ENCODE peak calls at places on chromosomes 7 and 10, in eight cellular contexts. One of them, this sample, is unnamed.

GRCh38 chr10:71979692-71980062 is 15.5 kb downstream of the CHST3 start:
- DNase-seq in OCI-LY7: no peak
- DNase-seq in HCT116: no peak
- DNase-seq in PC-3: no peak
- DNase-seq in GM23248: no peak
- DNase-seq in hepatocyte: no peak
- DNase-seq in GM23338: no peak
- DNase-seq in SK-N-SH: no peak
- DNase-seq in this sample: no peak

GRCh38 chr7:82736633-82737032 is 293.1 kb upstream of the CACNA2D1 start:
- DNase-seq in hepatocyte: no peak
- DNase-seq in HCT116: no peak
- DNase-seq in PC-3: no peak
- DNase-seq in GM23338: no peak
- DNase-seq in GM23248: no peak
- DNase-seq in SK-N-SH: no peak
- DNase-seq in OCI-LY7: no peak
- DNase-seq in this sample: no peak

GRCh38 chr7:139034855-139035587 is 821 bp downstream of the ZC3HAV1L start:
- DNase-seq in GM23338: peak; percentile 61
- DNase-seq in HCT116: no peak
- DNase-seq in PC-3: peak; percentile 16
- DNase-seq in SK-N-SH: peak; percentile 85
- DNase-seq in hepatocyte: peak; percentile 49
- DNase-seq in OCI-LY7: no peak
- DNase-seq in GM23248: peak; percentile 69
- DNase-seq in this sample: peak; percentile 36

GRCh38 chr7:73683916-73684693 is 708 bp downstream of the BUD23 start:
- DNase-seq in PC-3: no peak
- DNase-seq in GM23338: no peak
- DNase-seq in OCI-LY7: no peak
- DNase-seq in HCT116: no peak
- DNase-seq in hepatocyte: peak; percentile 16
- DNase-seq in GM23248: peak; percentile 51
- DNase-seq in SK-N-SH: no peak
- DNase-seq in this sample: no peak

GRCh38 chr10:77643795-77644468 is 6.3 kb upstream of the KCNMA1 start:
- DNase-seq in GM23248: peak; percentile 86
- DNase-seq in GM23338: peak; percentile 90
- DNase-seq in PC-3: peak; percentile 98
- DNase-seq in OCI-LY7: peak; percentile 41
- DNase-seq in HCT116: peak; percentile 49
- DNase-seq in hepatocyte: peak; percentile 73
- DNase-seq in SK-N-SH: peak; percentile 54
- DNase-seq in this sample: peak; percentile 78

GRCh38 chr7:27110977-27111752 is 8.7 kb upstream of the HOXA2 start:
- DNase-seq in HCT116: no peak
- DNase-seq in GM23338: peak; percentile 0
- DNase-seq in PC-3: peak; percentile 85
- DNase-seq in hepatocyte: no peak
- DNase-seq in GM23248: peak; percentile 24
- DNase-seq in OCI-LY7: no peak
- DNase-seq in SK-N-SH: no peak
- DNase-seq in this sample: no peak

GRCh38 chr10:12795723-12796122 is 205.8 kb downstream of the CCDC3 start:
- DNase-seq in GM23338: no peak
- DNase-seq in HCT116: no peak
- DNase-seq in GM23248: no peak
- DNase-seq in hepatocyte: no peak
- DNase-seq in OCI-LY7: no peak
- DNase-seq in PC-3: no peak
- DNase-seq in SK-N-SH: no peak
- DNase-seq in this sample: no peak

GRCh38 chr7:142303650-142304049 is 45.8 kb upstream of the PRSS58 start:
- DNase-seq in GM23248: peak; percentile 28
- DNase-seq in SK-N-SH: peak; percentile 23
- DNase-seq in OCI-LY7: peak; percentile 87
- DNase-seq in HCT116: peak; percentile 18
- DNase-seq in hepatocyte: peak; percentile 45
- DNase-seq in PC-3: peak; percentile 37
- DNase-seq in GM23338: peak; percentile 83
- DNase-seq in this sample: peak; percentile 75

GRCh38 chr10:26879744-26880143 is 19.0 kb upstream of the ABI1 start:
- DNase-seq in OCI-LY7: peak; percentile 17
- DNase-seq in GM23248: no peak
- DNase-seq in hepatocyte: no peak
- DNase-seq in SK-N-SH: no peak
- DNase-seq in HCT116: no peak
- DNase-seq in GM23338: no peak
- DNase-seq in PC-3: peak; percentile 53
- DNase-seq in this sample: no peak

GRCh38 chr7:99272476-99273045 is at the start of gene MYH16:
- DNase-seq in GM23338: no peak
- DNase-seq in OCI-LY7: no peak
- DNase-seq in GM23248: peak; percentile 4
- DNase-seq in HCT116: no peak
- DNase-seq in hepatocyte: no peak
- DNase-seq in SK-N-SH: no peak
- DNase-seq in PC-3: peak; percentile 61
- DNase-seq in this sample: no peak

GRCh38 chr10:88395677-88396076 is 187.4 kb downstream of the RNLS start:
- DNase-seq in SK-N-SH: no peak
- DNase-seq in hepatocyte: no peak
- DNase-seq in PC-3: no peak
- DNase-seq in GM23248: peak; percentile 42
- DNase-seq in GM23338: no peak
- DNase-seq in HCT116: no peak
- DNase-seq in OCI-LY7: peak; percentile 61
- DNase-seq in this sample: no peak

GRCh38 chr7:147771344-147771743 is 819.2 kb upstream of the C7orf33 start:
- DNase-seq in GM23248: no peak
- DNase-seq in HCT116: no peak
- DNase-seq in SK-N-SH: no peak
- DNase-seq in PC-3: no peak
- DNase-seq in hepatocyte: no peak
- DNase-seq in OCI-LY7: no peak
- DNase-seq in GM23338: no peak
- DNase-seq in this sample: peak; percentile 26

GRCh38 chr10:6465437-6465836 is 114.6 kb downstream of the PRKCQ start:
- DNase-seq in GM23248: no peak
- DNase-seq in GM23338: no peak
- DNase-seq in OCI-LY7: peak; percentile 21
- DNase-seq in hepatocyte: no peak
- DNase-seq in SK-N-SH: no peak
- DNase-seq in PC-3: no peak
- DNase-seq in HCT116: no peak
- DNase-seq in this sample: no peak

GRCh38 chr7:100048680-100049079 is 894 bp upstream of the ZSCAN21 start:
- DNase-seq in GM23338: no peak
- DNase-seq in SK-N-SH: no peak
- DNase-seq in PC-3: no peak
- DNase-seq in hepatocyte: no peak
- DNase-seq in HCT116: no peak
- DNase-seq in OCI-LY7: no peak
- DNase-seq in GM23248: no peak
- DNase-seq in this sample: no peak

GRCh38 chr7:147193476-147193875 is 1076.9 kb downstream of the CNTNAP2 start:
- DNase-seq in OCI-LY7: no peak
- DNase-seq in hepatocyte: no peak
- DNase-seq in HCT116: no peak
- DNase-seq in GM23338: peak; percentile 3
- DNase-seq in PC-3: no peak
- DNase-seq in GM23248: no peak
- DNase-seq in SK-N-SH: no peak
- DNase-seq in this sample: peak; percentile 23

GRCh38 chr10:17006631-17007161 is 122.9 kb downstream of the CUBN start:
- DNase-seq in hepatocyte: no peak
- DNase-seq in SK-N-SH: no peak
- DNase-seq in OCI-LY7: no peak
- DNase-seq in GM23338: no peak
- DNase-seq in GM23248: peak; percentile 36
- DNase-seq in PC-3: no peak
- DNase-seq in HCT116: no peak
- DNase-seq in this sample: no peak

GRCh38 chr7:23216021-23216420 is 30.6 kb upstream of the GPNMB start:
- DNase-seq in GM23338: no peak
- DNase-seq in SK-N-SH: no peak
- DNase-seq in PC-3: no peak
- DNase-seq in OCI-LY7: no peak
- DNase-seq in HCT116: no peak
- DNase-seq in hepatocyte: no peak
- DNase-seq in GM23248: no peak
- DNase-seq in this sample: no peak

GRCh38 chr7:95951997-95952795 is 179.8 kb downstream of the DYNC1I1 start:
- DNase-seq in OCI-LY7: no peak
- DNase-seq in SK-N-SH: no peak
- DNase-seq in hepatocyte: no peak
- DNase-seq in GM23338: no peak
- DNase-seq in HCT116: no peak
- DNase-seq in GM23248: no peak
- DNase-seq in PC-3: no peak
- DNase-seq in this sample: no peak

GRCh38 chr7:142612264-142612881 is 136.9 kb upstream of the PRSS1 start:
- DNase-seq in OCI-LY7: no peak
- DNase-seq in HCT116: no peak
- DNase-seq in hepatocyte: no peak
- DNase-seq in SK-N-SH: peak; percentile 63
- DNase-seq in GM23248: peak; percentile 48
- DNase-seq in PC-3: peak; percentile 49
- DNase-seq in GM23338: no peak
- DNase-seq in this sample: no peak

GRCh38 chr7:101162551-101163280 is 2.7 kb downstream of the VGF start:
- DNase-seq in PC-3: peak; percentile 56
- DNase-seq in GM23338: peak; percentile 84
- DNase-seq in hepatocyte: peak; percentile 82
- DNase-seq in HCT116: no peak
- DNase-seq in SK-N-SH: peak; percentile 88
- DNase-seq in GM23248: peak; percentile 80
- DNase-seq in OCI-LY7: peak; percentile 28
- DNase-seq in this sample: peak; percentile 84
- H2AFZ ChIP-seq in PC-3: peak overlapping the region; percentile 53
- H2AFZ ChIP-seq in GM23338: peak overlapping the region; percentile 40
- H2AFZ ChIP-seq in hepatocyte: no peak overlapping the region
- H2AFZ ChIP-seq in HCT116: no peak overlapping the region
- H2AFZ ChIP-seq in SK-N-SH: no peak overlapping the region
- H2AFZ ChIP-seq in GM23248: no peak overlapping the region
- H2AFZ ChIP-seq in OCI-LY7: no peak overlapping the region
- H2AFZ ChIP-seq in this sample: no peak overlapping the region

GRCh38 chr7:112226701-112227276 is 20.3 kb downstream of the ZNF277 start:
- DNase-seq in GM23248: no peak
- DNase-seq in HCT116: no peak
- DNase-seq in GM23338: no peak
- DNase-seq in hepatocyte: no peak
- DNase-seq in PC-3: peak; percentile 26
- DNase-seq in OCI-LY7: no peak
- DNase-seq in SK-N-SH: no peak
- DNase-seq in this sample: no peak

GRCh38 chr7:112224186-112224585 is 17.7 kb downstream of the ZNF277 start:
- DNase-seq in hepatocyte: no peak
- DNase-seq in GM23248: no peak
- DNase-seq in OCI-LY7: no peak
- DNase-seq in GM23338: no peak
- DNase-seq in SK-N-SH: no peak
- DNase-seq in HCT116: no peak
- DNase-seq in PC-3: no peak
- DNase-seq in this sample: no peak

GRCh38 chr7:112223310-112223709 is 16.8 kb downstream of the ZNF277 start:
- DNase-seq in HCT116: no peak
- DNase-seq in GM23338: no peak
- DNase-seq in OCI-LY7: no peak
- DNase-seq in GM23248: no peak
- DNase-seq in PC-3: no peak
- DNase-seq in hepatocyte: no peak
- DNase-seq in SK-N-SH: no peak
- DNase-seq in this sample: no peak

GRCh38 chr7:112228632-112229031 is 22.1 kb downstream of the ZNF277 start:
- DNase-seq in SK-N-SH: no peak
- DNase-seq in OCI-LY7: no peak
- DNase-seq in PC-3: no peak
- DNase-seq in HCT116: no peak
- DNase-seq in hepatocyte: no peak
- DNase-seq in GM23338: no peak
- DNase-seq in GM23248: no peak
- DNase-seq in this sample: no peak

GRCh38 chr7:112225006-112225405 is 18.5 kb downstream of the ZNF277 start:
- DNase-seq in SK-N-SH: no peak
- DNase-seq in GM23338: no peak
- DNase-seq in OCI-LY7: no peak
- DNase-seq in hepatocyte: no peak
- DNase-seq in HCT116: no peak
- DNase-seq in GM23248: no peak
- DNase-seq in PC-3: no peak
- DNase-seq in this sample: no peak
- H3K4me2 ChIP-seq in SK-N-SH: no peak overlapping the region
- H3K4me2 ChIP-seq in GM23338: no peak overlapping the region
- H3K4me2 ChIP-seq in OCI-LY7: no peak overlapping the region
- H3K4me2 ChIP-seq in hepatocyte: no peak overlapping the region
- H3K4me2 ChIP-seq in HCT116: no peak overlapping the region
- H3K4me2 ChIP-seq in GM23248: no peak overlapping the region
- H3K4me2 ChIP-seq in PC-3: no peak overlapping the region
- H3K4me2 ChIP-seq in this sample: no peak overlapping the region

GRCh38 chr10:14658331-14659122 is 116.2 kb downstream of the FAM107B start:
- DNase-seq in PC-3: peak; percentile 84
- DNase-seq in OCI-LY7: peak; percentile 50
- DNase-seq in hepatocyte: no peak
- DNase-seq in GM23338: no peak
- DNase-seq in GM23248: peak; percentile 78
- DNase-seq in SK-N-SH: no peak
- DNase-seq in HCT116: peak; percentile 58
- DNase-seq in this sample: no peak
- TF ChIP-seq EZH2phosphoT487 in PC-3: no peak
- TF ChIP-seq EZH2phosphoT487 in OCI-LY7: no peak
- TF ChIP-seq EZH2phosphoT487 in hepatocyte: no peak
- TF ChIP-seq EZH2phosphoT487 in GM23338: no peak
- TF ChIP-seq EZH2phosphoT487 in GM23248: no peak
- TF ChIP-seq EZH2phosphoT487 in SK-N-SH: no peak
- TF ChIP-seq EZH2phosphoT487 in HCT116: no peak
- TF ChIP-seq EZH2phosphoT487 in this sample: no peak

GRCh38 chr10:31707578-31708411 is 220.8 kb downstream of the ARHGAP12 start:
- DNase-seq in GM23338: no peak
- DNase-seq in OCI-LY7: peak; percentile 3
- DNase-seq in hepatocyte: peak; percentile 34
- DNase-seq in SK-N-SH: no peak
- DNase-seq in PC-3: peak; percentile 21
- DNase-seq in GM23248: peak; percentile 86
- DNase-seq in HCT116: no peak
- DNase-seq in this sample: peak; percentile 74

GRCh38 chr10:31706921-31707571 is 221.6 kb downstream of the ARHGAP12 start:
- DNase-seq in GM23248: peak; percentile 49
- DNase-seq in OCI-LY7: no peak
- DNase-seq in PC-3: no peak
- DNase-seq in GM23338: no peak
- DNase-seq in HCT116: no peak
- DNase-seq in SK-N-SH: no peak
- DNase-seq in hepatocyte: peak; percentile 26
- DNase-seq in this sample: peak; percentile 28

GRCh38 chr10:31708513-31708912 is 220.1 kb downstream of the ARHGAP12 start:
- DNase-seq in SK-N-SH: no peak
- DNase-seq in PC-3: no peak
- DNase-seq in HCT116: no peak
- DNase-seq in GM23248: peak; percentile 23
- DNase-seq in GM23338: no peak
- DNase-seq in OCI-LY7: no peak
- DNase-seq in hepatocyte: no peak
- DNase-seq in this sample: peak; percentile 22

GRCh38 chr10:31709028-31709427 is 219.6 kb downstream of the ARHGAP12 start:
- DNase-seq in SK-N-SH: no peak
- DNase-seq in HCT116: no peak
- DNase-seq in PC-3: peak; percentile 41
- DNase-seq in OCI-LY7: no peak
- DNase-seq in GM23338: no peak
- DNase-seq in hepatocyte: no peak
- DNase-seq in GM23248: peak; percentile 30
- DNase-seq in this sample: no peak

GRCh38 chr10:31709501-31709900 is 219.1 kb downstream of the ARHGAP12 start:
- DNase-seq in PC-3: no peak
- DNase-seq in HCT116: no peak
- DNase-seq in GM23338: no peak
- DNase-seq in GM23248: no peak
- DNase-seq in SK-N-SH: no peak
- DNase-seq in hepatocyte: no peak
- DNase-seq in OCI-LY7: no peak
- DNase-seq in this sample: no peak
- H2AFZ ChIP-seq in PC-3: no peak overlapping the region
- H2AFZ ChIP-seq in HCT116: no peak overlapping the region
- H2AFZ ChIP-seq in GM23338: no peak overlapping the region
- H2AFZ ChIP-seq in GM23248: no peak overlapping the region
- H2AFZ ChIP-seq in SK-N-SH: no peak overlapping the region
- H2AFZ ChIP-seq in hepatocyte: no peak overlapping the region
- H2AFZ ChIP-seq in OCI-LY7: no peak overlapping the region
- H2AFZ ChIP-seq in this sample: peak overlapping the region; percentile 13